ENCODE peak calls at places on chromosomes 12 and 14, in five cellular contexts. U is H1, I is suprapubic skin, G is SK-N-SH, W is upper lobe of left lung. A is an unnamed sample.

GRCh38 chr12:92360543-92360942 is 214.9 kb upstream of the BTG1 start:
- DNase-seq in U (no peak), G (no peak), I (no peak), W (no peak), A (no peak)

GRCh38 chr14:51396222-51396815 is 156.3 kb downstream of the TMX1 start:
- DNase-seq in G (no peak), U (no peak), I (no peak), W (no peak), A (no peak)

GRCh38 chr12:115507951-115508722 is 769.4 kb downstream of the MED13L start:
- DNase-seq in G (no peak), U (peak), I (no peak), W (peak), A (no peak)

GRCh38 chr14:96917442-96917963 is 120.3 kb downstream of the VRK1 start:
- DNase-seq in I (no peak), U (no peak), G (no peak), W (no peak), A (no peak)

GRCh38 chr12:807041-807717 is 54.8 kb downstream of the WNK1 start:
- DNase-seq in W (no peak), I (no peak), G (no peak), U (no peak), A (no peak)

GRCh38 chr12:50215033-50215432 is 47.9 kb upstream of the CERS5 start:
- DNase-seq in I (no peak), W (no peak), G (no peak), U (no peak), A (no peak)

GRCh38 chr12:124456652-124457152 is 110.7 kb downstream of the NCOR2 start:
- DNase-seq in U (no peak), W (peak), I (no peak), G (no peak), A (no peak)

GRCh38 chr14:61106627-61107147 is 125.6 kb downstream of the SLC38A6 start:
- DNase-seq in I (no peak), G (peak), U (no peak), W (no peak), A (peak)

GRCh38 chr14:68666899-68667298 is 126.0 kb downstream of the ZFP36L1 start:
- DNase-seq in G (no peak), W (peak), I (no peak), U (no peak), A (no peak)

GRCh38 chr14:93708311-93708734 is 80.0 kb downstream of the PRIMA1 start:
- DNase-seq in G (no peak), U (no peak), W (no peak), I (no peak), A (peak)

GRCh38 chr14:22520786-22521185 is 68.2 kb downstream of the DAD1 start:
- DNase-seq in W (no peak), G (no peak), I (no peak), U (no peak), A (no peak)

GRCh38 chr14:72646861-72647528 is 246.9 kb downstream of the DPF3 start:
- DNase-seq in I (no peak), U (no peak), G (no peak), W (no peak), A (peak)

GRCh38 chr14:77369280-77369679 is 7.6 kb downstream of the TMED8 start:
- DNase-seq in U (no peak), I (no peak), G (no peak), W (no peak), A (no peak)

GRCh38 chr12:126798449-126798848 is 1468.5 kb upstream of the TMEM132C start:
- DNase-seq in I (no peak), G (no peak), W (no peak), U (no peak), A (peak)

GRCh38 chr14:106491851-106492250 is 965.5 kb downstream of the TMEM121 start:
- DNase-seq in G (no peak), U (no peak), W (no peak), I (no peak), A (peak)

GRCh38 chr12:7667025-7667575 is 1.4 kb upstream of the APOBEC1 start:
- DNase-seq in W (no peak), U (no peak), G (no peak), I (no peak), A (no peak)

GRCh38 chr14:69999246-69999645 is 120.0 kb downstream of the SMOC1 start:
- DNase-seq in I (no peak), G (no peak), W (no peak), U (no peak), A (no peak)

GRCh38 chr14:103006106-103006505 is 51.2 kb downstream of the CDC42BPB start:
- DNase-seq in U (no peak), W (no peak), G (no peak), I (no peak), A (no peak)

GRCh38 chr12:107446476-107446875 is 239.1 kb upstream of the PWP1 start:
- DNase-seq in G (no peak), I (no peak), W (no peak), U (no peak), A (no peak)

GRCh38 chr12:4045433-4045760 is 172.2 kb upstream of the PARP11 start:
- DNase-seq in W (no peak), I (no peak), G (no peak), U (no peak), A (peak)

GRCh38 chr12:52903855-52904508 is 894 bp downstream of the KRT8 start:
- DNase-seq in U (no peak), I (no peak), W (peak), G (peak), A (no peak)

GRCh38 chr14:58239259-58240210 is 5.1 kb upstream of the PSMA3 start:
- DNase-seq in I (peak), U (peak), G (no peak), W (peak), A (peak)
- TF ChIP-seq POLR2AphosphoS5 in I (peak), U (no peak), G (no peak), W (no peak), A (peak)

GRCh38 chr12:66085213-66085612 is 45.3 kb downstream of the LLPH start:
- DNase-seq in W (no peak), G (no peak), U (no peak), I (no peak), A (no peak)
- TF ChIP-seq EP300 in W (no peak), G (no peak), U (no peak), I (no peak), A (no peak)

GRCh38 chr14:91893659-91894058 is 26.3 kb upstream of the TC2N start:
- DNase-seq in I (no peak), G (no peak), W (no peak), U (no peak), A (no peak)
- TF ChIP-seq POLR2AphosphoS5 in I (no peak), G (no peak), W (no peak), U (no peak), A (no peak)

GRCh38 chr12:58916153-58916709 is 4.1 kb downstream of the LRIG3 start:
- DNase-seq in G (no peak), U (no peak), I (no peak), W (no peak), A (no peak)

GRCh38 chr12:58915634-58916033 is 4.7 kb downstream of the LRIG3 start:
- DNase-seq in W (peak), U (no peak), G (no peak), I (peak), A (no peak)

GRCh38 chr12:58916891-58917570 is 3.3 kb downstream of the LRIG3 start:
- DNase-seq in U (no peak), W (no peak), I (no peak), G (no peak), A (no peak)

GRCh38 chr12:58917699-58918334 is 2.5 kb downstream of the LRIG3 start:
- DNase-seq in G (no peak), I (no peak), U (no peak), W (no peak), A (no peak)

DNA sequence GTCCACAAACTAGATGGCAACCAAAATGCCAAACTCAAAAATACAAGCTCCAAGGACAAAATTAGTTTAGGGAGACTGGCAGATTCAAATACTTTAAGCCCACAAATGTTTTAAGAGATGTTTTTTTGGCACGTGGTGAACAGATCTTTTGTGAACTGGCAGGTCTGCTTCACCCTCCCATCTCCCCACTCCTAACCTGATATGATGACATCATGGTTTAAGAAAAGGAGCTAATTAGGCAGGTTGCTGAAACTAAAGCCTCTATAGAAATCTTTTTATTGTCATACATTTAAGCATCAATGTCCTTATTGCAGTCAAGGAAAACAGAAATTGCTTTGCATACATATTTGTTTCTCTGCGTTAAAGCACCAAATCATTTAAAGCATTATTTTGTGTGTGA is 5.8 kb downstream of the LRIG3 start:
- DNase-seq in W (no peak), U (no peak), G (no peak), I (no peak), A (no peak)
- TF ChIP-seq EP300 in W (no peak), U (no peak), G (no peak), I (no peak), A (no peak)

DNA sequence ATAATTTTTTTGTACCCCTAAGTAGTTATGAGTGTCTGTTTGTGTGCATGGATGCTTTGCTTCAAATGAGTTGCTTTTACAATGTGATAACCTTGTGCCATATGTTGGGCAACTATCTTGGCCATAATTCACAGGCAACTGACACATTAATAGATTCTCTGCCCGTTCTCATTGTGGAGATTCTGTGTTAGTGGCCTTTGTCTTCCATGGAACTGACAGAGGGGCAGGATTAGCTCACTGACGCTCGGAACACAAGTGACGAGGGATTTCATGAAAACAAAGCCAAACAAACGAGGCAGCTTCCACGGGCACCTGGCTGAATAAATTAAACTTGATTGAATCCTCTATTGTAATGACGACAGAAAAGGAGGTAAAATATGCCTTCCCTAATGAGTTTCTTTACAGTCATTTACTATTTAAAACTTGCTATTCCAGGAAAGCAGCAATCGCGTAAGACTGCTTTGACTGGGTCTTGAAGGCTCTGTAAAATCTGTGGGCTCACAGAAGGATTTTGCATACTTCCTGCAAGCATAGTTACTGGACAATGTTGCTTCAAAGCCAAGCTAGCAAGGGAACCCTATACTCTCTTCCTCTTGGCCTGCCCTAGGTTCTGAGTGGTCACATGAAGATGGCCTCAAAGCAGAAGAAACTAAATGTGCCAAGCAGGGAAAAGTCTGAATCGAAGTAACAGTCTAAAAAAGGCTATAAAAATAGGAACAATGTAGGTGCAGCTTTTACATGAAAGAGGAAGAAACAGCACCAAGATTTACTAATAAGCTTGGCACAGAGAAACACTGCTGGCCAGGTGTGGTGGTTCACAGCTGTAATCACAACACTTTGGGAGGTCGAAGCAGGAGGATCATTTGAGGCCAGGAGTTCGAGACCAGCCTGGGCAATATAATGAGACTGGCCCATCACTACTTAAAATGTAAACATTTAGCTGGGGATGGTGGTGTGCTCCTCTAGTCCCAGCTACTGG is 28.1 kb upstream of the SINHCAF start:
- DNase-seq in W (no peak), I (no peak), U (no peak), G (no peak), A (no peak)
- TF ChIP-seq POLR2AphosphoS5 in W (no peak), I (no peak), U (no peak), G (no peak), A (no peak)

DNA sequence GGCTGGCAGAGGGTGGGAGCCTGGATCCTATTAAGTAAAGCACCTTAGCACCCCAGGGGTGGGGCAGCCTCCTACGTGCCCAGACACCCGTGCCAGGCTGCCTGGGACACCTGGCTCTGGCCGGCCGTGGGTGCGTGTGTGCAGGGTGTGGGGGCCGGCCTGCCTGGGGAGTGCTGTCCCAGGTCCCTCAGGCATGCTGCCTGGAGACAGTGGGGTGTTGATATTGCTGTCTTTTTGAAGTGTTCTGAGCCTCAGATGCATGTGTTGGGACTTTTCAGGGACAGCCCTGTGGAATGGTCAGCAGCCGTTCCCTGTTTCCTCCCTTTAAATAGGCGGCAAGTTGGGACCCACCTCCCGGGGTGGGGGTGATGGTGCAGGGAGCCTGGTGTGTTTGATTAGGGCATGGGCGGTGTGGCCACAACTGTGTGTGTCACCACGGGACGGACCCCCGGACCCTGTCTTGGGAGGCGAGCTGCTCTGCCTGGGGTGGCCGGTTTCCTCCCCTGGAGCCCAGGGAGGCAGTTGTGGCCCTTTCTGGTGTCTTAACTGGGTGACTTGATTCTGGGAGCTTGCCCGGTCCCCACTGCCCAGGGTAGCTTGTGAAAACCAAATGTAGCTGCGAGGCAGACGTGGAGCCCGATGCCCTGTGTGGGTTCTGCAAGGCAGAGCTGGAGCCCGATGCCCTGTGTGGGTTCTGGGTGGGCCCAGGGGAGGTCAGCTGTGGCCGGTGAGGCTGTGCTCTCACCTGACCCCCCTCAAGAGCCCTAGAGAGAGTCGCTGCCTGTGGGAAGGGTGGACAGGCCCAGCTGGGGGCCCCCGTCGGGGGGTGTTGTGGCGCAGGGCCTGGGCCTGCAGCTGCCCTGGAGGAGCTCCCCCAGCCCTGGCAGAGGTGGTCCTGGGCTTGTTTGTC is 8.2 kb downstream of the ULK1 start:
- DNase-seq in G (no peak), U (no peak), W (no peak), I (no peak), A (no peak)
- TF ChIP-seq EP300 in G (no peak), U (no peak), W (no peak), I (no peak), A (no peak)

GRCh38 chr12:41185946-41186345 is 2.2 kb upstream of the PDZRN4 start:
- DNase-seq in I (no peak), G (no peak), W (no peak), U (no peak), A (no peak)

GRCh38 chr12:41188841-41189394 is 798 bp downstream of the PDZRN4 start:
- DNase-seq in W (no peak), U (no peak), I (no peak), G (no peak), A (no peak)

GRCh38 chr12:41190360-41190759 is 2.2 kb downstream of the PDZRN4 start:
- DNase-seq in G (peak), W (no peak), I (no peak), U (no peak), A (no peak)

GRCh38 chr12:41188058-41188840 is at the start of gene PDZRN4:
- DNase-seq in W (no peak), I (peak), U (no peak), G (peak), A (no peak)

DNA sequence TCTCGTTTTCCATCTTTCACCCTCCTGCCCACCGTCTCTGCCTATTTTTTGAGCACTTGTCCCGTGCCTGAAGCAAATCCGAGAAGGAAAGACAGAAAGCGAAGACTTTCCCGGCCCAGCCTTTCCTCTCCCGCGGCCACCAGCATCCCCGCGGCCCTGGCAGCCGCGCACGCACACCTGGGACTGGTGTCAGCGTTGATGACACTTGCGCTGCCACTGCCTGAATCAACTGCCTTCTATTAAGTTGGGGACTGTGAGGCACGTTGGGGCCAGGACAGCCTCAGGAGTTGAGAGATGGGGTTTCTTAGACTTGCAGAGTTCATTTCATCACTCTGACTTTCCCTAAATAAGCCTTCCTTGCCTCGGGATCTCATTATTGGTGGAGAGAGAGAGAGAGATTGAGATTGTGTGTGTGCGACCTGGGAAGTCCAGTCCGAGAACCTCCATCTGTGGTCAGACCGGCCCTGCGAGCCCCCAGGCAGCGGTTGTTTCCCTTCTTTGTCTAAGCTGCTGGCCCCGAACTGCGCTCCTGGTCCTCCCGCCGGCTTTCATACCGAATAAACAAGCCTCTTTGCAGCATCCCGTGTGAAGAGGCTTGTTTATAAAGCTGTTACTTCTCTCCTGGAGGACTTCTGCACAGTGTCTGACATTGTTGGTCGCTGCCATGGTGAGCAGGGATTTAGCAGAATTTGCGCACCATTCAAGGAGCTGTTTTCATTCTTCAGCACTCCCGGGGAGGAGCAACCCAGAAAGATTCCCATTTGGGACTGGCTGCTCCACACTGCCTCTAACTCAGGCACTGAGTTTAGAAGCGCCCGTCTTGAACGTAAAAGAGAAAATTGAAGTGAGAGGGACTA is 1.5 kb downstream of the PDZRN4 start:
- DNase-seq in U (no peak), I (no peak), W (no peak), G (peak), A (no peak)
- TF ChIP-seq POLR2AphosphoS5 in U (no peak), I (no peak), W (no peak), G (no peak), A (peak)